ENCODE peak calls at places on chromosomes 12 and 14, in four cellular contexts. B is GM23248, G is pancreas, U is lower lobe of right lung. W is an unnamed sample. For H3K27me3, the result is how much of the 10 kb centered on the place peaks cover.

GRCh38 chr12:65740873-65741600 is 83.2 kb upstream of the HMGA2 start:
- DNase-seq in B (peak), G (peak), U (peak), W (peak)

GRCh38 chr14:75303415-75303814 is 24.8 kb downstream of the FOS start:
- DNase-seq in B (peak), G (peak), U (peak), W (peak)

GRCh38 chr12:28776913-28777312 is 372.2 kb upstream of the FAR2 start:
- DNase-seq in B (no peak), G (no peak), U (no peak), W (no peak)

GRCh38 chr14:22428681-22429315 is 160.2 kb downstream of the DAD1 start:
- DNase-seq in B (peak), G (no peak), U (no peak), W (no peak)

GRCh38 chr12:105644770-105645169 is 314.3 kb downstream of the C12orf75 start:
- DNase-seq in B (no peak), G (no peak), U (no peak), W (peak)

GRCh38 chr14:59342516-59343484 is 122.4 kb downstream of the GPR135 start:
- DNase-seq in B (no peak), G (peak), U (no peak), W (peak)

GRCh38 chr14:29111554-29111953 is 345.0 kb downstream of the FOXG1 start:
- DNase-seq in B (no peak), G (no peak), U (no peak), W (no peak)

GRCh38 chr14:23910081-23910875 is 43.3 kb upstream of the DHRS4 start:
- DNase-seq in B (peak), G (peak), U (no peak), W (no peak)

GRCh38 chr12:54526800-54527630 is 22.4 kb upstream of the PDE1B start:
- DNase-seq in B (peak), G (no peak), U (no peak), W (no peak)

GRCh38 chr14:51521764-51522163 is 129.9 kb upstream of the FRMD6 start:
- DNase-seq in B (peak), G (no peak), U (no peak), W (no peak)

DNA sequence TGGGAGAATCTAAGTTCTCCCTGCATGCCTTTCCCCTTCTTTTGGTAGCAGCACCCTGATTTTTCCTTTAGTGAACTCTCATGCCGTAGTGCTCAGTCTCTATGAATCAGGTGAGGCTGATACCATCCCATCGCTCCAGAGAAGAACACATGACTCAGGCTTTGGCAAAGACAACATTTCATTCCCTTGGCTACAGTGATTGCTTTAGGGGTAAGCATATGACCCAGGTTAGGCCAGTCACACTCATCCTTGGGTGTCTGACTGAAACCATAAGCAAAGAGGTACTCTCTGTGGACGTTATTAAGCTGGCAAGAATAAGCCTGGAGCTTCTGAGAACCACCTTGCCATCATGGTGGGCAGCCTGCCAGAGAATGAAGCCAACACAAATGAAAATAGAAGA is 141.8 kb downstream of the MYRFL start:
- DNase-seq in B (peak), G (no peak), U (no peak), W (no peak)
- H3K27ac ChIP-seq in B (peak), G (no peak), U (no peak), W (peak)

GRCh38 chr12:122866379-122866778 is 29.5 kb downstream of the VPS37B start:
- DNase-seq in B (no peak), G (no peak), U (no peak), W (no peak)

GRCh38 chr12:122866950-122867607 is 28.8 kb downstream of the VPS37B start:
- DNase-seq in B (no peak), G (peak), U (no peak), W (peak)

GRCh38 chr12:122867701-122868461 is 28.0 kb downstream of the VPS37B start:
- DNase-seq in B (no peak), G (peak), U (peak), W (peak)

GRCh38 chr12:122864894-122865253 is 29.6 kb downstream of the HIP1R start:
- DNase-seq in B (no peak), G (no peak), U (no peak), W (no peak)

DNA sequence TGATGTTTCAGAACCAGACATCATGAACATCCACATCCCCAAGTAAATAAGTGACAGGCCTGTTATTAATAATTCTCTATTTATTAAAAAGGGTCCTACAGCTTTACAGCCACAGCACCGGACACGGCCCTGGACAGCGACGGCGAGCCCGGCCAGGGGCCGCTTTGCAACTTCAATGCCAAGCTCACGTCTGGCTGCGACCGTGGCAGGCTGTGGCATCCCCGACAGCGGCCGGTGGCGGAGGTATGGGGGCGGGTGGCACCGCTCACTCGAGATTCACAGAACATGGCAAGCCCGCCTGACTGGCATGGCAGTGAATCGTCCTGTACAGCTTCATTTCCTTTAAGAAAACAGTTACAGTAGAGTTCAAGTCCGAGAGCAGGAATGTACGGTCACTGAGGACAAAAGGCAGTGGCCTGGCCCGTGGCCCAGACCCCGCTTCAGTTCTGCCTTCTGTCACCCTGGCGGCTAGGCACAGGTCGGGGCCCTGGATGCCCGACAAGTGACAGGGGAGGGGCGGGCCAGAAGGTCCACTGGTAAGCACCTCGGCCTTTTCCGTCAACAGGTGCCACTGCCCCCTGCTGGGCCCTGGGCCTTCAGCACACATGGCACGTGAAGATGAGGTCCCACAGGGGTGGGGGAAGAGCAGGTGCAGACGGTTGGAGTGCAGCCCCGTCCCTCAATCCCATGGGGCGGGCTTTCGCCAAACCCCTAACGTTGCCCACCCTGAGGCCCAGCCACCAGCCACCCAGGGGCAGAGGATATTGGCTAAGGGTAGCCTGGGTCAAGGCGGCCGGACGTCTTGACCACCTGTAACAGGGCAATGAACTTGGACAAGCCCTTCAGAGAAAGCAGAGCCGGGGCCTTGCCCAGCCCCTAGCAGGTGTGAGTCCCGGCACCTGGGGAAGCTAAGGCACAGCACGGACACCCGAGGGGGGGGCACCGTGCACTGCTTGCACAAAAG is 30.3 kb downstream of the HIP1R start:
- DNase-seq in B (peak), G (peak), U (peak), W (peak)
- H3K4me3 ChIP-seq in B (no peak), G (no peak), U (no peak), W (no peak)

DNA sequence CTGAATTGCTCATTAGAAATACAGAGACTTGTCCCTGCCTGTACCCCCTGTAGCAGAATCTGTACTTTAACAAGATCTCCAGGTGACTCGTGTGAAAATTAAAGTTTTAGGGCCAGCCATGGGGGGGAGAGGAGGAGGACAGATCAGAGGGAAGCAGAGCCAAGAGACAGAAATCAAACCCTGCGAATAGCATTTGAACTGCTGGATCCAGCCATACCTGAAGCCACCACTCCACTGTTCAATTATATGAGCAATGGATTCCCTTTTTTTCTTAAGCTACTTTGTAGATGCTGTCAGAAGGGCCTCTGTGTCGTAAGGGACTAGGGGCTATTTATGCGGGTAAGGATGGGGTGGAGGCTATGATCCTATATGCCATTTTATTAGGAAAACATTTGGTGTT is 204.1 kb downstream of the PHETA1 start:
- DNase-seq in B (no peak), G (no peak), U (no peak), W (no peak)
- H3K27me3 ChIP-seq in B (under half), G (under half), U (under half), W (under half)

GRCh38 chr12:2833327-2833726 is 1.5 kb downstream of the NRIP2 start:
- DNase-seq in B (no peak), G (no peak), U (no peak), W (no peak)
- H3K27ac ChIP-seq in B (no peak), G (no peak), U (no peak), W (no peak)

DNA sequence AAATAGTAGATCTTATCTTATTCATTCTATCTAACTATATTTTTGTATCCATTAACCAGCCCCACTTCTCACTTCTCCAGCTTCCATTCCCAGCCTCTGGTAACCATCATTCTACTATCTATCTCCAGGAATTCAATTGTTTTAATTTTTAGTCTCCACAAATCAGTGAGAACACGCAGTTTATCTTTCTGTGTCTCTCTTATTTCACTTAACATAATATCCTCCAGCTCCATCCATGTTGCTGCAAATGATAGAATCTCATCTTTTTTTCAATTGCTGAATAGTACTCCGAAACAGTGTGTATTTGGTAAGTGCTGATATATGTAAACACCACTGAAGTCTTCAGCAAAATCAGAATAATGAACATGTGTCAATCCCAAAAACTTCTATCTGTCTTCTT is 587.2 kb upstream of the ATP2B1 start:
- DNase-seq in B (no peak), G (no peak), U (no peak), W (no peak)
- H3K4me3 ChIP-seq in B (no peak), G (no peak), U (no peak), W (no peak)

DNA sequence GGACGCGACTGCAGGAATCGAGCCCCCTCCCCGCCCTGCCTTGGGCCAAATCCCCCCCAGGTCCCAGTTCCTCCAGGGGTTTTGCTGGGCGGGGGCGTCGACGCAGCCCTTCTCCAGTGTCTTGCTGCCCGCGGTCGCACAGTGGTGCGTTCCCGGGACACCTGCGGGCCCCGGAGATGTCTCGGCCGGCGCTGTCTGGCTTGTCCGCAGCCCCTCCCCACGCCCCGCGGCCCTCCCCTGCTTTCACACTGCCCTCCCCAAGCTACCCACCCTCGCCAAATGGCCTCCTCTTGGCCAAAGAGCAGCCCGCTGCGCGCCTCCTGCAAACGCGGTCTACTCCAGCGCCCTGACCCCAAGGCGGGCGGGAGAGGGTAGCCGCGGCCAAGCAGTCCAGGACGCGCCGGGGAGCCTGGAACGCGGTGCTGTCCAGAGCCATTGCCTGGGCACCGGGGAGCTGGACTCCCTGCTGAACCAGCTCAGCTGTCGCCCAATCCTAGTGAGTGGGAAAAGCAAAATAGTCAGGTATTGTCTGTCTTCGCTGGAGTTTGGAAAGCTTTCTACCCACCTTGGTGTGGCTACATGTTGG is 122.0 kb downstream of the AACS start:
- DNase-seq in B (peak), G (no peak), U (no peak), W (peak)
- H3K27me3 ChIP-seq in B (under half), G (under half), U (half or more), W (under half)

DNA sequence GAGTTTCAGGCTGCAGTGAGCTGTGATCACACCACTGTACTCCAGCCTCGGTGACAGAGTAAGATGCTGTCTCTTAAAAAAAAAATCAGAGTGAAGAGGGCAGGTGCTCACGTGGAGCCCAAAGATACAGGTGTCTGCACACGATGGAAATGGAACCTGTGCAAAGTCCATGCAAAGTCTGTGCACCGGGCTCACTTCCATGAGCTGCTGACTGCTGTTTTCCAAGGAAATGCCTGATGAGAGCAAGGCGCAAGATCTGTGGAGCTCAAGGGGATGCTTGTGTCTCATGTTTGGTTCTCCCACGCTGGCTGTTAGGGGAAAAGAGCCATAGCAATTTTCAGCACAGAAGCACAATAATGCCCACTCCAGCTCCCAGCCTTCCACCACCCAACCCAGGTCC is 27.7 kb upstream of the DICER1 start:
- DNase-seq in B (no peak), G (no peak), U (no peak), W (no peak)
- H3K27ac ChIP-seq in B (no peak), G (peak), U (peak), W (peak)

GRCh38 chr12:13816394-13816793 is 165.0 kb downstream of the GRIN2B start:
- DNase-seq in B (no peak), G (no peak), U (no peak), W (no peak)
- H3K4me3 ChIP-seq in B (no peak), G (no peak), U (no peak), W (no peak)

W was measured in right cardiac atrium.